ENCODE peak calls at places on chromosomes 1 and 21, in five cellular contexts. N is upper lobe of right lung, K is heart right ventricle, U is ascending aorta, W is Peyer's patch. M is an unnamed sample.

GRCh38 chr1:182588460-182589396 is at the start of gene RNASEL:
- DNase-seq in K (peak; percentile 71), U (peak; percentile 88), W (peak; percentile 74), N (peak; percentile 89), M (peak; percentile 54)

GRCh38 chr1:22612657-22613056 is 23.8 kb upstream of the C1QA start:
- DNase-seq in N (no peak), W (no peak), K (no peak), U (no peak), M (no peak)

GRCh38 chr1:7644906-7645750 is 126.0 kb upstream of the VAMP3 start:
- DNase-seq in U (no peak), K (peak; percentile 73), N (peak; percentile 88), W (no peak), M (no peak)

GRCh38 chr1:37989381-37989930 is 366 bp downstream of the SF3A3 start:
- DNase-seq in W (no peak), N (peak; percentile 76), K (no peak), U (peak; percentile 68), M (peak; percentile 24)

GRCh38 chr21:45531393-45532215 is 10.6 kb downstream of the SLC19A1 start:
- DNase-seq in N (peak; percentile 61), W (no peak), K (no peak), U (peak; percentile 60), M (no peak)

GRCh38 chr1:175390081-175390481 is 197.5 kb upstream of the KIAA0040 start:
- DNase-seq in W (no peak), K (no peak), U (no peak), N (no peak), M (no peak)

GRCh38 chr1:205492201-205492667 is 12.2 kb upstream of the CDK18 start:
- DNase-seq in W (no peak), U (no peak), K (no peak), N (no peak), M (no peak)

GRCh38 chr1:185448591-185449186 is 131.6 kb upstream of the IVNS1ABP start:
- DNase-seq in U (no peak), W (no peak), N (no peak), K (no peak), M (no peak)

DNA sequence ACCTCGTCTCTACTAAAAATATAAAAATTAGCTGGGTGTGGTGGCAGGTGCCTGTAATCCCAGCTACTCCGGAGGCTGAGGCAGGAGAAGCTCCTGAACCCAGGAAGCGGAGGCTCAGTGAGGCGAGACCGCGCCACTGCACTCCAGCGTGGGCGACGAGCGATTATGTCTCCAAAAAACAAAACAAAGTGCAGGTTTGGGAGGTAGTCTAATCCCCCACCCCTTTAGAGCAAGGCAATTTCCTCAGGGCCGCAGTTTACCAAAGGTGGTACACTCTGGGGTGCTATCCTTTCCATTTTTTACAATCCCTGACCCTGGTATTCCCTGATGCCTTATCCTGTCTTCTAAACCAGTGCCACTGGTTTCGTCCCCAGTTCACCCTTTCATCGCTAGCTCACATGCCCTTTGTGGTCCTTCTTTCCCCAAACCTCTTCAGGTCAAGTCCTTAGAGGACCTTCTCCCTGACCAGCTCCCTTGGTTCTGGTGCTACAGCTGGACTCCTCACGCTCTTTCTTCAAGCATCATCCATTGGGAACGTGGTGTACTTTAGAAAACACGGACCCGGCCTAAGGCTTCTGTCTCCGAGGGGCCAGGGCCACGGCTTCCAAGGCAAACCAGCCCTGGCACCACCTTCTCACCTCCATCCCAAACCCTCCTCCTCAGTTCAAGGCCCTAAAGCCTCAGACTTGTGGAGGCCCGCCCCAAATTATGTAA is 873 bp downstream of the IFT25 start:
- DNase-seq in U (no peak), W (no peak), N (no peak), K (no peak), M (no peak)
- H3K27ac ChIP-seq in U (peak overlapping the region; percentile 77), W (peak overlapping the region; percentile 92), N (peak overlapping the region; percentile 75), K (peak overlapping the region; percentile 87), M (peak overlapping the region; percentile 55)

DNA sequence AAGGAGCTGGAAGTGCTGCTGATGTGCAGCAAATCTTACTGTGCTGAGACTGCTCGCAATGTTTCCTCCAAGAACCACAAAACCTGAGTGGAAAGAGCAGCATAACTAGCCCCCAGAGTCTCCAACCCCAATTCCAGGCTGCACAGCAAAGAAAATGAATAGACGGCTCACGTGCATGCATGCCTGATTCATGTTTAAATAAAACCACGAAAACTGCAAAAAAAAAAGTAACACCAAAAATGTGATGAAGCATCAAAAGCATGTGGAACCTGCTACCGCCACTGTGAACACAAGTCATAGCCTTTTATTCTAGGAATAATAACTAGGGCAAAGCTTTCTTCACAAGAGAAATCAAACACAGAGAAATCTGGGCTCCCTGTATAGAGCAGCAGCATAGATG is 9.6 kb upstream of the TRNP1 start:
- DNase-seq in N (no peak), W (no peak), U (no peak), K (no peak), M (no peak)
- TF ChIP-seq CTCF in N (no peak), W (no peak), U (no peak), K (no peak), M (no peak)

DNA sequence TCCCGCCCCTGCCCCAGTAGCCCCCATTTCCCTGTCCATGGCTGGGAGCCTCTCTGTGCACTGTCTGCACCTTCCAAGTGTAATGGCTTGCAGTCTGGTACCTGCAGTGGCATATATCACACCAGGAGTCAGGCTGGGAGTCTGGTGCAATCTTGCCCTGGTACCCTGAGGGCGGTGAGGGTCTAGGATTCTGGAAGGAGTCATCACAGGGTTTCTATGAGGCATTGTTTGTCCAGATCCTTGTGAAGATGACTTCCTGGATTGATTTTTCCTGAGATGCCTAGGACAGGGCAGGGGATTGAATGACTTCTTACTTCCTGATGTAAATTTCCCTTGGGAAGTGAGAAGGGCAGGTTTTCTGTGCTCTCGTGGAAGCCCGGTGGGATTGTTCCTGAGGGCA is 5.9 kb upstream of the PKP1 start:
- DNase-seq in W (no peak), N (no peak), U (no peak), K (no peak), M (no peak)
- H3K27me3 ChIP-seq in W (no peaks in the 10 kb centered on the region), N (peaks cover 7% of the 10 kb centered on the region), U (no peaks in the 10 kb centered on the region), K (peaks cover 26% of the 10 kb centered on the region), M (peaks cover 6% of the 10 kb centered on the region)

GRCh38 chr1:117616356-117616755 is 10.5 kb downstream of the TENT5C start:
- DNase-seq in W (peak; percentile 16), K (no peak), N (no peak), U (peak; percentile 66), M (no peak)
- H3K27ac ChIP-seq in W (peak overlapping the region; percentile 6), K (no peak overlapping the region), N (no peak overlapping the region), U (no peak overlapping the region), M (no peak overlapping the region)